ENCODE peak calls at places on chromosomes 12 and 14, in nine cellular contexts. One of them, this sample, is unnamed.

GRCh38 chr14:64755661-64756265 is 51.5 kb downstream of the PLEKHG3 start:
- DNase-seq in stimulated activated CD8-positive, alpha-beta memory T cell treated with anti-CD3 and anti-CD28 coated beads, Interleukin-7, amount 100 ng/mL, for 4 hours: peak
- DNase-seq in thoracic aorta: no peak
- DNase-seq in naive thymus-derived CD4-positive, alpha-beta T cell: peak
- DNase-seq in amygdala: no peak
- DNase-seq in activated T-cell treated with anti-CD3 and anti-CD28 coated beads, Interleukin-2, amount 50 U/mL, for 4 hours: peak
- DNase-seq in hippocampal formation: no peak
- DNase-seq in Kasumi-1: no peak
- DNase-seq in BE2C: no peak
- DNase-seq in this sample: peak

GRCh38 chr12:126084480-126084879 is 1019.2 kb downstream of the AACS start:
- DNase-seq in stimulated activated CD8-positive, alpha-beta memory T cell treated with anti-CD3 and anti-CD28 coated beads, Interleukin-7, amount 100 ng/mL, for 4 hours: no peak
- DNase-seq in BE2C: no peak
- DNase-seq in activated T-cell treated with anti-CD3 and anti-CD28 coated beads, Interleukin-2, amount 50 U/mL, for 4 hours: no peak
- DNase-seq in naive thymus-derived CD4-positive, alpha-beta T cell: no peak
- DNase-seq in amygdala: no peak
- DNase-seq in Kasumi-1: no peak
- DNase-seq in thoracic aorta: no peak
- DNase-seq in hippocampal formation: no peak
- DNase-seq in this sample: no peak

GRCh38 chr14:42779024-42779423 is 1172.3 kb downstream of the LRFN5 start:
- DNase-seq in Kasumi-1: no peak
- DNase-seq in naive thymus-derived CD4-positive, alpha-beta T cell: no peak
- DNase-seq in hippocampal formation: no peak
- DNase-seq in activated T-cell treated with anti-CD3 and anti-CD28 coated beads, Interleukin-2, amount 50 U/mL, for 4 hours: no peak
- DNase-seq in thoracic aorta: no peak
- DNase-seq in stimulated activated CD8-positive, alpha-beta memory T cell treated with anti-CD3 and anti-CD28 coated beads, Interleukin-7, amount 100 ng/mL, for 4 hours: no peak
- DNase-seq in amygdala: no peak
- DNase-seq in BE2C: no peak
- DNase-seq in this sample: no peak

GRCh38 chr12:93135286-93136239 is 206.5 kb upstream of the EEA1 start:
- DNase-seq in Kasumi-1: peak
- DNase-seq in amygdala: no peak
- DNase-seq in BE2C: no peak
- DNase-seq in stimulated activated CD8-positive, alpha-beta memory T cell treated with anti-CD3 and anti-CD28 coated beads, Interleukin-7, amount 100 ng/mL, for 4 hours: no peak
- DNase-seq in thoracic aorta: no peak
- DNase-seq in naive thymus-derived CD4-positive, alpha-beta T cell: no peak
- DNase-seq in hippocampal formation: no peak
- DNase-seq in activated T-cell treated with anti-CD3 and anti-CD28 coated beads, Interleukin-2, amount 50 U/mL, for 4 hours: no peak
- DNase-seq in this sample: no peak

GRCh38 chr12:88578821-88579518 is 1.3 kb downstream of the KITLG start:
- DNase-seq in activated T-cell treated with anti-CD3 and anti-CD28 coated beads, Interleukin-2, amount 50 U/mL, for 4 hours: no peak
- DNase-seq in BE2C: no peak
- DNase-seq in amygdala: no peak
- DNase-seq in stimulated activated CD8-positive, alpha-beta memory T cell treated with anti-CD3 and anti-CD28 coated beads, Interleukin-7, amount 100 ng/mL, for 4 hours: no peak
- DNase-seq in thoracic aorta: no peak
- DNase-seq in Kasumi-1: peak
- DNase-seq in hippocampal formation: no peak
- DNase-seq in naive thymus-derived CD4-positive, alpha-beta T cell: no peak
- DNase-seq in this sample: no peak

GRCh38 chr12:93784339-93785086 is 107.3 kb downstream of the CRADD start:
- DNase-seq in thoracic aorta: no peak
- DNase-seq in stimulated activated CD8-positive, alpha-beta memory T cell treated with anti-CD3 and anti-CD28 coated beads, Interleukin-7, amount 100 ng/mL, for 4 hours: no peak
- DNase-seq in BE2C: peak
- DNase-seq in activated T-cell treated with anti-CD3 and anti-CD28 coated beads, Interleukin-2, amount 50 U/mL, for 4 hours: no peak
- DNase-seq in Kasumi-1: no peak
- DNase-seq in amygdala: no peak
- DNase-seq in hippocampal formation: no peak
- DNase-seq in naive thymus-derived CD4-positive, alpha-beta T cell: peak
- DNase-seq in this sample: no peak

GRCh38 chr14:24426912-24427536 is 2.4 kb downstream of the CBLN3 start:
- DNase-seq in activated T-cell treated with anti-CD3 and anti-CD28 coated beads, Interleukin-2, amount 50 U/mL, for 4 hours: no peak
- DNase-seq in naive thymus-derived CD4-positive, alpha-beta T cell: peak
- DNase-seq in thoracic aorta: no peak
- DNase-seq in stimulated activated CD8-positive, alpha-beta memory T cell treated with anti-CD3 and anti-CD28 coated beads, Interleukin-7, amount 100 ng/mL, for 4 hours: no peak
- DNase-seq in BE2C: no peak
- DNase-seq in hippocampal formation: no peak
- DNase-seq in Kasumi-1: no peak
- DNase-seq in amygdala: no peak
- DNase-seq in this sample: no peak

GRCh38 chr12:47316609-47317049 is 236.9 kb upstream of the AMIGO2 start:
- DNase-seq in stimulated activated CD8-positive, alpha-beta memory T cell treated with anti-CD3 and anti-CD28 coated beads, Interleukin-7, amount 100 ng/mL, for 4 hours: no peak
- DNase-seq in Kasumi-1: no peak
- DNase-seq in activated T-cell treated with anti-CD3 and anti-CD28 coated beads, Interleukin-2, amount 50 U/mL, for 4 hours: no peak
- DNase-seq in naive thymus-derived CD4-positive, alpha-beta T cell: no peak
- DNase-seq in hippocampal formation: no peak
- DNase-seq in BE2C: no peak
- DNase-seq in amygdala: no peak
- DNase-seq in thoracic aorta: no peak
- DNase-seq in this sample: no peak

GRCh38 chr14:65791551-65791981 is 379.0 kb downstream of the FUT8 start:
- DNase-seq in stimulated activated CD8-positive, alpha-beta memory T cell treated with anti-CD3 and anti-CD28 coated beads, Interleukin-7, amount 100 ng/mL, for 4 hours: no peak
- DNase-seq in BE2C: peak
- DNase-seq in hippocampal formation: no peak
- DNase-seq in activated T-cell treated with anti-CD3 and anti-CD28 coated beads, Interleukin-2, amount 50 U/mL, for 4 hours: no peak
- DNase-seq in amygdala: peak
- DNase-seq in thoracic aorta: no peak
- DNase-seq in Kasumi-1: no peak
- DNase-seq in naive thymus-derived CD4-positive, alpha-beta T cell: no peak
- DNase-seq in this sample: no peak

GRCh38 chr14:96616168-96616681 is 114.0 kb downstream of the PAPOLA start:
- DNase-seq in stimulated activated CD8-positive, alpha-beta memory T cell treated with anti-CD3 and anti-CD28 coated beads, Interleukin-7, amount 100 ng/mL, for 4 hours: no peak
- DNase-seq in activated T-cell treated with anti-CD3 and anti-CD28 coated beads, Interleukin-2, amount 50 U/mL, for 4 hours: no peak
- DNase-seq in hippocampal formation: no peak
- DNase-seq in naive thymus-derived CD4-positive, alpha-beta T cell: no peak
- DNase-seq in BE2C: peak
- DNase-seq in thoracic aorta: no peak
- DNase-seq in amygdala: no peak
- DNase-seq in Kasumi-1: no peak
- DNase-seq in this sample: no peak

GRCh38 chr14:103408491-103409155 is 23.4 kb downstream of the MARK3 start:
- DNase-seq in thoracic aorta: no peak
- DNase-seq in amygdala: no peak
- DNase-seq in activated T-cell treated with anti-CD3 and anti-CD28 coated beads, Interleukin-2, amount 50 U/mL, for 4 hours: no peak
- DNase-seq in naive thymus-derived CD4-positive, alpha-beta T cell: no peak
- DNase-seq in BE2C: no peak
- DNase-seq in stimulated activated CD8-positive, alpha-beta memory T cell treated with anti-CD3 and anti-CD28 coated beads, Interleukin-7, amount 100 ng/mL, for 4 hours: no peak
- DNase-seq in hippocampal formation: no peak
- DNase-seq in Kasumi-1: no peak
- DNase-seq in this sample: no peak

GRCh38 chr14:103808403-103809001 is 38.9 kb downstream of the PPP1R13B start:
- DNase-seq in naive thymus-derived CD4-positive, alpha-beta T cell: peak
- DNase-seq in activated T-cell treated with anti-CD3 and anti-CD28 coated beads, Interleukin-2, amount 50 U/mL, for 4 hours: peak
- DNase-seq in BE2C: peak
- DNase-seq in hippocampal formation: peak
- DNase-seq in amygdala: peak
- DNase-seq in Kasumi-1: peak
- DNase-seq in thoracic aorta: no peak
- DNase-seq in stimulated activated CD8-positive, alpha-beta memory T cell treated with anti-CD3 and anti-CD28 coated beads, Interleukin-7, amount 100 ng/mL, for 4 hours: peak
- DNase-seq in this sample: peak

GRCh38 chr12:49633703-49634311 is 10.4 kb downstream of the PRPF40B start:
- DNase-seq in amygdala: no peak
- DNase-seq in naive thymus-derived CD4-positive, alpha-beta T cell: no peak
- DNase-seq in hippocampal formation: no peak
- DNase-seq in Kasumi-1: no peak
- DNase-seq in activated T-cell treated with anti-CD3 and anti-CD28 coated beads, Interleukin-2, amount 50 U/mL, for 4 hours: no peak
- DNase-seq in stimulated activated CD8-positive, alpha-beta memory T cell treated with anti-CD3 and anti-CD28 coated beads, Interleukin-7, amount 100 ng/mL, for 4 hours: no peak
- DNase-seq in thoracic aorta: no peak
- DNase-seq in BE2C: no peak
- DNase-seq in this sample: no peak

GRCh38 chr12:87231818-87232217 is 797.4 kb downstream of the C12orf50 start:
- DNase-seq in stimulated activated CD8-positive, alpha-beta memory T cell treated with anti-CD3 and anti-CD28 coated beads, Interleukin-7, amount 100 ng/mL, for 4 hours: no peak
- DNase-seq in amygdala: no peak
- DNase-seq in BE2C: no peak
- DNase-seq in naive thymus-derived CD4-positive, alpha-beta T cell: no peak
- DNase-seq in hippocampal formation: no peak
- DNase-seq in activated T-cell treated with anti-CD3 and anti-CD28 coated beads, Interleukin-2, amount 50 U/mL, for 4 hours: no peak
- DNase-seq in Kasumi-1: no peak
- DNase-seq in thoracic aorta: no peak
- DNase-seq in this sample: no peak

GRCh38 chr12:43655586-43655985 is 103.0 kb downstream of the PUS7L start:
- DNase-seq in amygdala: no peak
- DNase-seq in thoracic aorta: no peak
- DNase-seq in BE2C: no peak
- DNase-seq in stimulated activated CD8-positive, alpha-beta memory T cell treated with anti-CD3 and anti-CD28 coated beads, Interleukin-7, amount 100 ng/mL, for 4 hours: no peak
- DNase-seq in naive thymus-derived CD4-positive, alpha-beta T cell: no peak
- DNase-seq in Kasumi-1: peak
- DNase-seq in activated T-cell treated with anti-CD3 and anti-CD28 coated beads, Interleukin-2, amount 50 U/mL, for 4 hours: no peak
- DNase-seq in hippocampal formation: no peak
- DNase-seq in this sample: no peak

GRCh38 chr12:91640021-91640420 is 457.4 kb upstream of the DCN start:
- DNase-seq in Kasumi-1: no peak
- DNase-seq in hippocampal formation: no peak
- DNase-seq in naive thymus-derived CD4-positive, alpha-beta T cell: no peak
- DNase-seq in thoracic aorta: no peak
- DNase-seq in BE2C: no peak
- DNase-seq in stimulated activated CD8-positive, alpha-beta memory T cell treated with anti-CD3 and anti-CD28 coated beads, Interleukin-7, amount 100 ng/mL, for 4 hours: no peak
- DNase-seq in amygdala: no peak
- DNase-seq in activated T-cell treated with anti-CD3 and anti-CD28 coated beads, Interleukin-2, amount 50 U/mL, for 4 hours: no peak
- DNase-seq in this sample: no peak

GRCh38 chr12:54603173-54603814 is 14.8 kb upstream of the PPP1R1A start:
- DNase-seq in amygdala: no peak
- DNase-seq in BE2C: peak
- DNase-seq in activated T-cell treated with anti-CD3 and anti-CD28 coated beads, Interleukin-2, amount 50 U/mL, for 4 hours: peak
- DNase-seq in thoracic aorta: peak
- DNase-seq in stimulated activated CD8-positive, alpha-beta memory T cell treated with anti-CD3 and anti-CD28 coated beads, Interleukin-7, amount 100 ng/mL, for 4 hours: peak
- DNase-seq in Kasumi-1: peak
- DNase-seq in hippocampal formation: peak
- DNase-seq in naive thymus-derived CD4-positive, alpha-beta T cell: peak
- DNase-seq in this sample: peak

GRCh38 chr12:12903642-12904609 is 12.6 kb downstream of the GPRC5A start:
- DNase-seq in naive thymus-derived CD4-positive, alpha-beta T cell: no peak
- DNase-seq in activated T-cell treated with anti-CD3 and anti-CD28 coated beads, Interleukin-2, amount 50 U/mL, for 4 hours: no peak
- DNase-seq in stimulated activated CD8-positive, alpha-beta memory T cell treated with anti-CD3 and anti-CD28 coated beads, Interleukin-7, amount 100 ng/mL, for 4 hours: no peak
- DNase-seq in thoracic aorta: no peak
- DNase-seq in Kasumi-1: peak
- DNase-seq in hippocampal formation: no peak
- DNase-seq in amygdala: no peak
- DNase-seq in BE2C: no peak
- DNase-seq in this sample: no peak

GRCh38 chr12:121365416-121366062 is 13.3 kb upstream of the ANAPC5 start:
- DNase-seq in activated T-cell treated with anti-CD3 and anti-CD28 coated beads, Interleukin-2, amount 50 U/mL, for 4 hours: no peak
- DNase-seq in stimulated activated CD8-positive, alpha-beta memory T cell treated with anti-CD3 and anti-CD28 coated beads, Interleukin-7, amount 100 ng/mL, for 4 hours: no peak
- DNase-seq in BE2C: no peak
- DNase-seq in thoracic aorta: no peak
- DNase-seq in amygdala: no peak
- DNase-seq in naive thymus-derived CD4-positive, alpha-beta T cell: no peak
- DNase-seq in hippocampal formation: no peak
- DNase-seq in Kasumi-1: no peak
- DNase-seq in this sample: no peak

GRCh38 chr12:58732894-58733293 is 187.4 kb downstream of the LRIG3 start:
- DNase-seq in BE2C: no peak
- DNase-seq in Kasumi-1: no peak
- DNase-seq in hippocampal formation: no peak
- DNase-seq in activated T-cell treated with anti-CD3 and anti-CD28 coated beads, Interleukin-2, amount 50 U/mL, for 4 hours: no peak
- DNase-seq in stimulated activated CD8-positive, alpha-beta memory T cell treated with anti-CD3 and anti-CD28 coated beads, Interleukin-7, amount 100 ng/mL, for 4 hours: no peak
- DNase-seq in amygdala: no peak
- DNase-seq in naive thymus-derived CD4-positive, alpha-beta T cell: no peak
- DNase-seq in thoracic aorta: no peak
- DNase-seq in this sample: no peak

GRCh38 chr14:58792421-58792820 is 154.7 kb downstream of the DACT1 start:
- DNase-seq in BE2C: no peak
- DNase-seq in stimulated activated CD8-positive, alpha-beta memory T cell treated with anti-CD3 and anti-CD28 coated beads, Interleukin-7, amount 100 ng/mL, for 4 hours: no peak
- DNase-seq in thoracic aorta: no peak
- DNase-seq in amygdala: no peak
- DNase-seq in hippocampal formation: no peak
- DNase-seq in Kasumi-1: no peak
- DNase-seq in naive thymus-derived CD4-positive, alpha-beta T cell: no peak
- DNase-seq in activated T-cell treated with anti-CD3 and anti-CD28 coated beads, Interleukin-2, amount 50 U/mL, for 4 hours: no peak
- DNase-seq in this sample: no peak

GRCh38 chr14:70168401-70168800 is 20.4 kb downstream of the SLC8A3 start:
- DNase-seq in BE2C: no peak
- DNase-seq in Kasumi-1: no peak
- DNase-seq in activated T-cell treated with anti-CD3 and anti-CD28 coated beads, Interleukin-2, amount 50 U/mL, for 4 hours: no peak
- DNase-seq in naive thymus-derived CD4-positive, alpha-beta T cell: no peak
- DNase-seq in thoracic aorta: no peak
- DNase-seq in hippocampal formation: no peak
- DNase-seq in stimulated activated CD8-positive, alpha-beta memory T cell treated with anti-CD3 and anti-CD28 coated beads, Interleukin-7, amount 100 ng/mL, for 4 hours: no peak
- DNase-seq in amygdala: no peak
- DNase-seq in this sample: no peak

GRCh38 chr14:55240526-55241178 is 30.6 kb upstream of the FBXO34 start:
- DNase-seq in stimulated activated CD8-positive, alpha-beta memory T cell treated with anti-CD3 and anti-CD28 coated beads, Interleukin-7, amount 100 ng/mL, for 4 hours: no peak
- DNase-seq in activated T-cell treated with anti-CD3 and anti-CD28 coated beads, Interleukin-2, amount 50 U/mL, for 4 hours: no peak
- DNase-seq in BE2C: peak
- DNase-seq in thoracic aorta: no peak
- DNase-seq in amygdala: no peak
- DNase-seq in naive thymus-derived CD4-positive, alpha-beta T cell: no peak
- DNase-seq in Kasumi-1: no peak
- DNase-seq in hippocampal formation: no peak
- DNase-seq in this sample: no peak

GRCh38 chr12:79186506-79186905 is 321.9 kb downstream of the SYT1 start:
- DNase-seq in stimulated activated CD8-positive, alpha-beta memory T cell treated with anti-CD3 and anti-CD28 coated beads, Interleukin-7, amount 100 ng/mL, for 4 hours: no peak
- DNase-seq in hippocampal formation: no peak
- DNase-seq in amygdala: no peak
- DNase-seq in thoracic aorta: no peak
- DNase-seq in Kasumi-1: no peak
- DNase-seq in naive thymus-derived CD4-positive, alpha-beta T cell: no peak
- DNase-seq in BE2C: no peak
- DNase-seq in activated T-cell treated with anti-CD3 and anti-CD28 coated beads, Interleukin-2, amount 50 U/mL, for 4 hours: no peak
- DNase-seq in this sample: no peak

GRCh38 chr12:109179927-109180326 is 63.5 kb downstream of the ACACB start:
- DNase-seq in BE2C: no peak
- DNase-seq in naive thymus-derived CD4-positive, alpha-beta T cell: no peak
- DNase-seq in amygdala: no peak
- DNase-seq in Kasumi-1: no peak
- DNase-seq in hippocampal formation: no peak
- DNase-seq in thoracic aorta: no peak
- DNase-seq in stimulated activated CD8-positive, alpha-beta memory T cell treated with anti-CD3 and anti-CD28 coated beads, Interleukin-7, amount 100 ng/mL, for 4 hours: no peak
- DNase-seq in activated T-cell treated with anti-CD3 and anti-CD28 coated beads, Interleukin-2, amount 50 U/mL, for 4 hours: no peak
- DNase-seq in this sample: no peak

GRCh38 chr14:82889701-82890100 is 1356.0 kb upstream of the SEL1L start:
- DNase-seq in stimulated activated CD8-positive, alpha-beta memory T cell treated with anti-CD3 and anti-CD28 coated beads, Interleukin-7, amount 100 ng/mL, for 4 hours: no peak
- DNase-seq in hippocampal formation: no peak
- DNase-seq in activated T-cell treated with anti-CD3 and anti-CD28 coated beads, Interleukin-2, amount 50 U/mL, for 4 hours: no peak
- DNase-seq in BE2C: no peak
- DNase-seq in amygdala: no peak
- DNase-seq in Kasumi-1: no peak
- DNase-seq in thoracic aorta: no peak
- DNase-seq in naive thymus-derived CD4-positive, alpha-beta T cell: no peak
- DNase-seq in this sample: no peak

GRCh38 chr12:1443421-1444141 is 150.8 kb downstream of the FBXL14 start:
- DNase-seq in amygdala: no peak
- DNase-seq in Kasumi-1: no peak
- DNase-seq in stimulated activated CD8-positive, alpha-beta memory T cell treated with anti-CD3 and anti-CD28 coated beads, Interleukin-7, amount 100 ng/mL, for 4 hours: no peak
- DNase-seq in hippocampal formation: no peak
- DNase-seq in naive thymus-derived CD4-positive, alpha-beta T cell: no peak
- DNase-seq in thoracic aorta: no peak
- DNase-seq in activated T-cell treated with anti-CD3 and anti-CD28 coated beads, Interleukin-2, amount 50 U/mL, for 4 hours: no peak
- DNase-seq in BE2C: no peak
- DNase-seq in this sample: no peak

GRCh38 chr12:52020539-52021336 is 14.0 kb downstream of the TAMALIN start:
- DNase-seq in hippocampal formation: peak
- DNase-seq in activated T-cell treated with anti-CD3 and anti-CD28 coated beads, Interleukin-2, amount 50 U/mL, for 4 hours: peak
- DNase-seq in stimulated activated CD8-positive, alpha-beta memory T cell treated with anti-CD3 and anti-CD28 coated beads, Interleukin-7, amount 100 ng/mL, for 4 hours: peak
- DNase-seq in naive thymus-derived CD4-positive, alpha-beta T cell: peak
- DNase-seq in amygdala: no peak
- DNase-seq in BE2C: peak
- DNase-seq in Kasumi-1: peak
- DNase-seq in thoracic aorta: no peak
- DNase-seq in this sample: peak

GRCh38 chr12:51371295-51371953 is 19.8 kb downstream of the GALNT6 start:
- DNase-seq in naive thymus-derived CD4-positive, alpha-beta T cell: no peak
- DNase-seq in amygdala: no peak
- DNase-seq in Kasumi-1: no peak
- DNase-seq in stimulated activated CD8-positive, alpha-beta memory T cell treated with anti-CD3 and anti-CD28 coated beads, Interleukin-7, amount 100 ng/mL, for 4 hours: no peak
- DNase-seq in hippocampal formation: no peak
- DNase-seq in thoracic aorta: peak
- DNase-seq in activated T-cell treated with anti-CD3 and anti-CD28 coated beads, Interleukin-2, amount 50 U/mL, for 4 hours: no peak
- DNase-seq in BE2C: peak
- DNase-seq in this sample: no peak

GRCh38 chr14:36264107-36264506 is 56.3 kb downstream of the MBIP start:
- DNase-seq in thoracic aorta: no peak
- DNase-seq in naive thymus-derived CD4-positive, alpha-beta T cell: no peak
- DNase-seq in BE2C: no peak
- DNase-seq in Kasumi-1: no peak
- DNase-seq in stimulated activated CD8-positive, alpha-beta memory T cell treated with anti-CD3 and anti-CD28 coated beads, Interleukin-7, amount 100 ng/mL, for 4 hours: no peak
- DNase-seq in amygdala: no peak
- DNase-seq in hippocampal formation: no peak
- DNase-seq in activated T-cell treated with anti-CD3 and anti-CD28 coated beads, Interleukin-2, amount 50 U/mL, for 4 hours: no peak
- DNase-seq in this sample: no peak

This sample was measured in stimulated activated CD4-positive, alpha-beta T cell treated with anti-CD3 and anti-CD28 coated beads, Interleukin-4, amount 100 ng/mL, for 4 hours.